ENCODE peak calls at places on chromosome 17, in seven cellular contexts. R is vagina, A is testis, K is Peyer's patch, Y is IMR-90, N is stomach, O is ovary. E is an unnamed sample.

GRCh38 chr17:56502120-56502519 is 91.4 kb upstream of the NOG start:
- DNase-seq in R (no peak), A (no peak), K (no peak), Y (no peak), N (no peak), O (no peak), E (no peak)

GRCh38 chr17:58334661-58335060 is 6.1 kb upstream of the TSPOAP1 start:
- DNase-seq in R (no peak), A (no peak), K (no peak), Y (no peak), N (no peak), O (no peak), E (no peak)

GRCh38 chr17:6800422-6801027 is 24.5 kb downstream of the FBXO39 start:
- DNase-seq in R (peak; percentile 42), A (no peak), K (no peak), Y (peak; percentile 4), N (no peak), O (no peak), E (no peak)

GRCh38 chr17:80388601-80389000 is 26.4 kb upstream of the ENDOV start:
- DNase-seq in R (no peak), A (no peak), K (no peak), Y (no peak), N (no peak), O (no peak), E (no peak)

GRCh38 chr17:67559381-67559966 is 158.3 kb upstream of the NOL11 start:
- DNase-seq in R (no peak), A (no peak), K (no peak), Y (no peak), N (no peak), O (no peak), E (no peak)

GRCh38 chr17:206941-207560 is 25.6 kb upstream of the DOC2B start:
- DNase-seq in R (no peak), A (peak; percentile 77), K (no peak), Y (no peak), N (no peak), O (no peak), E (no peak)

GRCh38 chr17:63282455-63282854 is 163.7 kb downstream of the CYB561 start:
- DNase-seq in R (no peak), A (no peak), K (no peak), Y (no peak), N (no peak), O (no peak), E (no peak)

GRCh38 chr17:1122681-1123396 is 56.9 kb downstream of the ABR start:
- DNase-seq in R (no peak), A (peak; percentile 85), K (peak; percentile 79), Y (peak; percentile 58), N (peak; percentile 93), O (peak; percentile 84), E (peak; percentile 87)

GRCh38 chr17:17326275-17326875 is 23.2 kb downstream of the NT5M start:
- DNase-seq in R (no peak), A (no peak), K (no peak), Y (no peak), N (no peak), O (no peak), E (no peak)

GRCh38 chr17:38554430-38555350 is 51.1 kb downstream of the SRCIN1 start:
- DNase-seq in R (no peak), A (no peak), K (no peak), Y (peak; percentile 14), N (no peak), O (no peak), E (no peak)

GRCh38 chr17:50986989-50987660 is 121.0 kb upstream of the TOB1 start:
- DNase-seq in R (no peak), A (no peak), K (no peak), Y (peak; percentile 79), N (no peak), O (no peak), E (no peak)

GRCh38 chr17:968812-969766 is 10.5 kb downstream of the NXN start:
- DNase-seq in R (no peak), A (no peak), K (no peak), Y (no peak), N (no peak), O (no peak), E (no peak)

GRCh38 chr17:17236295-17237025 is 508 bp downstream of the FLCN start:
- DNase-seq in R (no peak), A (no peak), K (no peak), Y (peak; percentile 31), N (no peak), O (no peak), E (peak; percentile 32)

GRCh38 chr17:60463157-60463820 is 41.0 kb downstream of the CHCT1 start:
- DNase-seq in R (no peak), A (no peak), K (no peak), Y (no peak), N (no peak), O (no peak), E (no peak)

GRCh38 chr17:75003070-75003956 is 9.2 kb upstream of the MRPL58 start:
- DNase-seq in R (no peak), A (no peak), K (no peak), Y (no peak), N (no peak), O (no peak), E (no peak)

GRCh38 chr17:48558057-48558456 is 13.1 kb upstream of the HOXB2 start:
- DNase-seq in R (no peak), A (no peak), K (no peak), Y (no peak), N (no peak), O (no peak), E (no peak)

GRCh38 chr17:74552037-74552436 is 6.1 kb upstream of the CD300C start:
- DNase-seq in R (no peak), A (no peak), K (no peak), Y (no peak), N (no peak), O (no peak), E (no peak)

GRCh38 chr17:4978720-4979119 is 8.8 kb downstream of the CAMTA2 start:
- DNase-seq in R (no peak), A (no peak), K (no peak), Y (no peak), N (no peak), O (no peak), E (no peak)

GRCh38 chr17:75033346-75034235 is 13.2 kb downstream of the ATP5PD start:
- DNase-seq in R (peak; percentile 97), A (peak; percentile 96), K (peak; percentile 86), Y (peak; percentile 90), N (peak; percentile 90), O (peak; percentile 94), E (peak; percentile 97)

GRCh38 chr17:77794846-77795245 is 163.7 kb upstream of the TNRC6C start:
- DNase-seq in R (no peak), A (no peak), K (no peak), Y (no peak), N (no peak), O (no peak), E (no peak)

GRCh38 chr17:73801455-73802100 is 157.3 kb upstream of the SDK2 start:
- DNase-seq in R (no peak), A (no peak), K (no peak), Y (no peak), N (no peak), O (no peak), E (no peak)

GRCh38 chr17:29620779-29621500 is 1.8 kb downstream of the CORO6 start:
- DNase-seq in R (no peak), A (no peak), K (no peak), Y (no peak), N (no peak), O (no peak), E (no peak)

GRCh38 chr17:29624586-29624985 is 1.9 kb upstream of the CORO6 start:
- DNase-seq in R (no peak), A (no peak), K (no peak), Y (no peak), N (no peak), O (no peak), E (no peak)

GRCh38 chr17:29623283-29623647 is 553 bp upstream of the CORO6 start:
- DNase-seq in R (no peak), A (no peak), K (no peak), Y (no peak), N (no peak), O (no peak), E (no peak)

GRCh38 chr17:29621751-29622194 is 939 bp downstream of the CORO6 start:
- DNase-seq in R (no peak), A (no peak), K (no peak), Y (no peak), N (no peak), O (no peak), E (no peak)

GRCh38 chr17:29622337-29623282 is at the start of gene CORO6:
- DNase-seq in R (no peak), A (peak; percentile 63), K (peak; percentile 55), Y (peak; percentile 23), N (peak; percentile 60), O (peak; percentile 44), E (peak; percentile 65)
- TF ChIP-seq POLR2A in R (no peak), A (no peak), K (no peak), Y (no peak), N (no peak), O (no peak), E (no peak)

DNA sequence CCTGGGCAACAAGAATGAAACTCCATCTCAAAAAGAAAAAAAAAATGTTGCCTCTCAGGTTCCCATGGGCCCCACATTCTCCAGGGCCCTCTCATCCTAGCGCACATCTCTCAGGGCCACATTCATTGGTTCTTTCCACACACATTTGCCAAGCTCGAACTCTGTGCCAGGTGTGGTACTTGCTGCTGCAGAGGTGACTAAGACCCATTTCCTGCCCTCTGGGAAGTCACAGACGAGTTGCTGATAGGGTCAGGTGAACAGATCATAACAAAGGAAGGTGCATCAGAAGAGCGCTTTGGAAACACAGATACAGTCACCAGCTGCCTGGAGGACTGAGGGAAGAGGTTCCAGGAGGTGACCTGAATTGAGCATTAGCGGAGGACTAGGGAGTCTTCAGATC is 1.0 kb downstream of the GSDMA start:
- DNase-seq in R (no peak), A (no peak), K (no peak), Y (no peak), N (no peak), O (no peak), E (no peak)
- TF ChIP-seq POLR2A in R (no peak), A (no peak), K (no peak), Y (no peak), N (no peak), O (no peak), E (no peak)

DNA sequence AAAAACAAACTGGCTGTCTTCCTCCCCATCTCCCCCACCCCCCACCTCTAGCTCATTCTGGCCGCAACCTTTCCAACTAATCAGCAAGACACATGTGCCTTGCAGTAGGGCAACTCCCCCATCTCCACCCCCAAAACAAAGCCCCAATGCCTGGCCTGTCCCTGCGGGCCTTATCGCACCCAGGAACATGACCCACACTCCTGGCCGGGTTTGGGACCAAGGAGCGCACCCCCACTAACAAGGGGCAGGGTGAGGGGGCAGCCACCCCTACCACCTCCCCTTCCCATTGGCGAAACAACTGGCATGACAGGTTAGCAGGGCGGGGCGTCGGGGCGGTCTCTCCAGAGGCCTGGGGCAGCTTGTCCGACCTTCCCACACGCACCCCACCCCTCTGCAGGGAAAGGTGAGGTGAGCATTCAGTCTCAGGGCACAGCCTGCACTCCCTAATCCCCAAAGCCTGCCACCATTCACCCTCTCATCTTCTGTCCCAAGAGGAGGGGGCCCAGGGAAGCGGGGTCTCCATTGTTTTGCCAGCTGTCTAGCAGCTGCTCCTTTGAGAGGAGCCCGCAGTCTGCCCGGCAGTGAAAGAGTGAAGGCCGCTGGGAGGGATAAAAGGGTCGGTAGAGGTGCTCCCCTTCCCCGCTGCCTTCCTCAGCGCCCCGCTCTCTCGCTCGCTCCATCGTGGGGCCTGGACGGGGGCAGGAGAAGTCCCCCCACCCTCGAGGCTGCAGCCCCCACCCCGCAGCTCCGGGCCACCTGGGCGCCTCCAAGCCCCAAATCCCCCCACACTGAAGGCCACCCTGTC is 764 bp downstream of the MYO18A start:
- DNase-seq in R (no peak), A (peak; percentile 56), K (peak; percentile 16), Y (no peak), N (peak; percentile 90), O (peak; percentile 35), E (peak; percentile 43)
- TF ChIP-seq POLR2A in R (no peak), A (no peak), K (peak; percentile 87), Y (no peak), N (no peak), O (no peak), E (no peak)

GRCh38 chr17:81900181-81900820 is 1.7 kb upstream of the NPB start:
- DNase-seq in R (no peak), A (no peak), K (no peak), Y (no peak), N (no peak), O (no peak), E (no peak)
- TF ChIP-seq POLR2A in R (no peak), A (no peak), K (no peak), Y (no peak), N (no peak), O (no peak), E (no peak)

E was measured in uterus.